ENCODE peak calls at places on chromosome 19, in nine cellular contexts. D is ovary, B is GM23248, T is GM06990, Z is pancreas, S is Peyer's patch, O is tibial artery, H is trophoblast cell, C is cardiac muscle cell. R is an unnamed sample.
A peak's percentile ranks its signal among the peaks of the same experiment; 100 is the strongest.

GRCh38 chr19:18044825-18045304 is 36.9 kb downstream of the ARRDC2 start:
- DNase-seq in S (peak; percentile 73), D (peak; percentile 43), H (peak; percentile 32), O (peak; percentile 90), C (no peak), Z (peak; percentile 86), B (peak; percentile 86), T (peak; percentile 83), R (peak; percentile 72)

GRCh38 chr19:12374026-12374425 is 8.5 kb upstream of the ZNF442 start:
- DNase-seq in H (no peak), C (no peak), B (no peak), Z (no peak), T (no peak), D (no peak), O (no peak), S (no peak), R (no peak)

GRCh38 chr19:42252365-42253244 is 2.3 kb downstream of the ERF start:
- DNase-seq in C (peak; percentile 71), T (peak; percentile 28), D (peak; percentile 73), S (peak; percentile 56), Z (no peak), B (peak; percentile 87), H (no peak), O (peak; percentile 86), R (no peak)

GRCh38 chr19:12485571-12485970 is 955 bp upstream of the ZNF709 start:
- DNase-seq in H (no peak), C (no peak), O (no peak), B (no peak), S (no peak), D (no peak), T (no peak), Z (no peak), R (no peak)

GRCh38 chr19:29671393-29672076 is 6.3 kb downstream of the PLEKHF1 start:
- DNase-seq in B (peak; percentile 36), Z (no peak), D (no peak), H (peak; percentile 96), T (peak; percentile 84), O (peak; percentile 67), S (no peak), C (no peak), R (peak; percentile 80)

GRCh38 chr19:31533114-31533513 is 183.9 kb upstream of the TSHZ3 start:
- DNase-seq in S (no peak), Z (no peak), D (no peak), O (no peak), H (peak; percentile 80), C (no peak), B (peak; percentile 2), T (no peak), R (no peak)

GRCh38 chr19:12788682-12789097 is 2.6 kb upstream of the JUNB start:
- DNase-seq in O (peak; percentile 93), S (peak; percentile 90), B (peak; percentile 85), C (peak; percentile 73), T (peak; percentile 85), D (peak; percentile 86), Z (peak; percentile 89), H (no peak), R (peak; percentile 55)

GRCh38 chr19:48868196-48868886 is at the start of gene PLEKHA4:
- DNase-seq in O (peak; percentile 87), C (no peak), D (peak; percentile 88), H (no peak), Z (peak; percentile 52), B (peak; percentile 80), S (peak; percentile 59), T (no peak), R (no peak)

GRCh38 chr19:51697169-51697776 is 4.1 kb downstream of the SPACA6 start:
- DNase-seq in D (no peak), T (no peak), C (no peak), B (no peak), S (no peak), O (no peak), H (no peak), Z (no peak), R (no peak)

GRCh38 chr19:3443840-3444694 is 36.3 kb downstream of the SMIM24 start:
- DNase-seq in B (peak; percentile 33), H (no peak), Z (no peak), T (no peak), C (peak; percentile 40), S (no peak), O (no peak), D (no peak), R (no peak)

GRCh38 chr19:56840452-56841193 is at the start of the genes PEG3 and ZIM2:
- DNase-seq in B (peak; percentile 35), C (no peak), D (peak; percentile 95), H (peak; percentile 57), T (no peak), S (no peak), Z (peak; percentile 35), O (peak; percentile 78), R (no peak)

GRCh38 chr19:46347985-46348384 is 1.1 kb downstream of the PPP5C start:
- DNase-seq in B (no peak), O (no peak), H (no peak), S (no peak), T (no peak), Z (no peak), C (no peak), D (no peak), R (no peak)
- H3K4me3 ChIP-seq in B (peak overlapping the region; percentile 98), O (peak overlapping the region; percentile 71), H (no peak overlapping the region), S (peak overlapping the region; percentile 79), T (peak overlapping the region; percentile 96), Z (no peak overlapping the region), C (peak overlapping the region; percentile 80), D (peak overlapping the region; percentile 94), R (peak overlapping the region; percentile 98)

GRCh38 chr19:39416152-39416551 is 3.7 kb downstream of the PLEKHG2 start:
- DNase-seq in O (peak; percentile 66), H (no peak), S (no peak), B (no peak), T (no peak), C (no peak), D (peak; percentile 45), Z (no peak), R (no peak)
- H3K4me3 ChIP-seq in O (no peak overlapping the region), H (no peak overlapping the region), S (no peak overlapping the region), B (no peak overlapping the region), T (no peak overlapping the region), C (no peak overlapping the region), D (no peak overlapping the region), Z (no peak overlapping the region), R (no peak overlapping the region)

DNA sequence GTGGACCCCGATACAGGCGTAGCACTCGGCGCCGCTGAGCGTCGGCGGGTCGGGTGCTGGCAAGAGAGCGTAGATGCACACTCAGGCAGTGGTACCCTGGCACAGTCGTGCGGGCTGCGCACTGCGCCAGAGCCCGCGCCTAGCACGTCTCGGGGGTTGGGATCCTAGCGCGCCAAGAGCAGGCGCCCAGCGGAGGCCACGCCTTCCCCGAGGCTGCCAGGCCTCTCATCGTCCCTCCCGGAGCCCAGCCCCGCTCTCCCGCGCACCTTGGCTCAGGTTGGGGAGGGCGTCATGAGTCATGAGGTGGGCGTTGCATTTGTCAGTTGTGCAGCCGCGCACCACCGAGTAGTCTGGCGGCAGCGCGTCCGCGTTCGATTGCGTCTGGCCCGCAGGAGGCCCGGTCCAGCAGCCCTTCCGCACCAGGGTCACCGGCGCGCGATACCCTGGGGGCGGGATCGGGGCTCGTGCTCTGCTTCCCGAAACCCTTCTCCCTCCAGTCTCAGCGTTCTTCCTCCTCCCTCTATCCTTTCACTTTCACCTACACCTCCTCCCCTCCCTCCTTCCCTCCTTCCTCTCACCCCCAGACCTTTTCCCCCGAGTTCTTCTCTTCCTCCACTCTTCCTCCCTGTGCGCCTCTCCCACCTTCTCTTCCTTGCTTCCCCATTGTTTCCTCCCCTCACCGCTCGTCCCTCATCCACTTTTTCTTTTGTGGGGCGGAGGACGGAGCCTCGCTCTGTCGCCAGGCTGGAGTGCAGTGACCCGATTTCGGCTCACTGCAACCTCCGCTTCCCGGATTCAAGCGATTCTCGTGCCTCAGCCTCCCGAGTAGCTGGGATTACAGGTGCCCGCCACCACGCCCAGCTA is 3.5 kb downstream of the LYPD5 start:
- DNase-seq in O (no peak), T (peak; percentile 26), Z (peak; percentile 53), H (peak; percentile 84), C (peak; percentile 7), B (peak; percentile 63), S (peak; percentile 77), D (no peak), R (peak; percentile 37)
- H3K4me3 ChIP-seq in O (peak overlapping the region; percentile 38), T (peak overlapping the region; percentile 47), Z (peak overlapping the region; percentile 36), H (peak overlapping the region; percentile 60), C (peak overlapping the region; percentile 1), B (peak overlapping the region; percentile 71), S (peak overlapping the region; percentile 66), D (no peak overlapping the region), R (peak overlapping the region; percentile 55)

DNA sequence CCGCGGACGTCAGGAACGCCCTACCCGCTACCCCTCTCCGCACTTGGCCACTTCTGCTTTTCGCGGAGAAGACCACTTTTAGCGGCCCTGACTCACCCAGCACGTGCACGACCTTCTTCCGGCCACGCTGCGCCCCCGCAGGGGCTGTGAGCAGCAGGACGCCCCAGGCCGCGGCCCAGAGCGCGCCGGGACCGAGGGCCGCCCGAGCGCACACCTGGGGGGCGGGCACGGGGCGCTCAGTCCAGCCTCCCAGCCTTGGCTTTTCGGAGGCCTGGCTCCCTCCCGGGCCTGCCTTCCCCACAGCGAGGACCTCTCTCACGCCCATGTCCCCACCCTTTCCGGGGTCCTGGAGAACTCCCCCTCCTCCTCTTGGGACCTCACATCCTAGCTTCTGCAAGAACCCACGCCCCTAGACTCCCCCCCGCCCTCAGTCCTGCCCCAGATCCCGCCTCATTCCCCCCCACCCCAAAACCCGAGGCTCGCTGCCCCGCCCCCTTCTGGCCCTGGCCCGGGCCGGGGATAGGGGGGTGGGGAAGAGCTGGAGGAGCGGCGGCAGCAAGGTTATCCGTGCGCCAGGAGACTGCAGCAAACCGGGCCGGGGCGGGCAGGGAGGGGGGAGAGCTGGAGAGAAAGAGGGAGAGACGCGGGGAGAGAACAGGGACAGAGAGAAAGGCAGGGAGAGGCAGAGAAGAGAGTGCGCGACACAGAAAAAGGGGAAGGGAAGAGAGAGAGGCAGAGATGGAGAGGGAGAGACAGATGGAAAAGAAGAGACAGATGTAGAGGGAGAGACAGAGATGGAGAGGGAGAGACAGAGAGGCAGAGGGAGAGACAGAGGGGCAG is 11.5 kb downstream of the TM6SF2 start:
- DNase-seq in T (no peak), B (peak; percentile 12), S (no peak), Z (no peak), H (no peak), D (no peak), C (peak; percentile 57), O (no peak), R (no peak)
- H3K4me3 ChIP-seq in T (no peak overlapping the region), B (no peak overlapping the region), S (no peak overlapping the region), Z (no peak overlapping the region), H (no peak overlapping the region), D (no peak overlapping the region), C (peak overlapping the region; percentile 20), O (no peak overlapping the region), R (no peak overlapping the region)

DNA sequence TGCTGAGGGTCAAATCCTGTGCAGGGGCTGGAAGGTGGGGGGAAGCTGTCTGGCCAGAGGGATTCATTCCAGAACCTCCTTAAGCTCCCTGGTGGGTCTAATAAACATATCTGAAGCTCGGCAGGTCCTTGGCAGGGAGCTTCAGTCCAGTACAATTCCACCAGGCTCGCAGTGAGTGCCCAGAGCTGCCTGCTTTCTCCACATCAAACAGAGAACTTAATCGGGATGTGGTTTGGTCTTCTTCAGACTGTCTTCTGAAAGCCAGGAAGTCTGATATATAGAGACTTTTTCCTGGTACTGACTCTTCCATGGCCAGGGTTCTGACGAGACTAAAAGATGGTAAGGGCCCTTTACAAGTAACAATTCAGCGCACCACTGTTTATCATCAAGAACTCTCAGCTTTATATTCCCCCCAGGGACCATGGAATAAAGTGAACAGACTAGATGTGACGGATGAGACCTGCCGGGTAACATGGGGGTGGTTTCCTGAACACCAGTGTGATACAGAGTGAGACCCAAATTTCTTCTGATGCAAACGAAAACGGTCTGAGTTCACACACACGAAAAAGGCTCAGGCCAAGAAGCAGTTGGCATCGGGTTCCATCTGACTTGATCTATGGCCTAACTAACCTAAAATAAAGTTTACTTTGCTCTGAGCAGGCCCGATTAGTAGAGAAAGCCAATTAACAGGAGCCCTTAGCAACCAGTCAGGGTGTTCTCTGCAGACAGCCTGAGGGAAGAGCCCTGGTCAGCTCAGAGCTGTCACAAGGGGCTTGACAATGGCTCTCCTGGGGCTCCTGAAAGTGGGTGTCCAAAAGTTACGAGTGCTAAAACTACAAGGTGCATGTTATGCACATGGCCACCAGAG is 29.0 kb downstream of the RANBP3 start:
- DNase-seq in O (no peak), S (no peak), T (no peak), H (no peak), B (no peak), Z (no peak), D (no peak), C (no peak), R (no peak)
- H3K4me3 ChIP-seq in O (no peak overlapping the region), S (no peak overlapping the region), T (no peak overlapping the region), H (no peak overlapping the region), B (no peak overlapping the region), Z (no peak overlapping the region), D (no peak overlapping the region), C (no peak overlapping the region), R (peak overlapping the region; percentile 39)

R was measured in CD8-positive, alpha-beta memory T cell.